ENCODE peak calls at places on chromosomes 1 and 21, in seven cellular contexts. T, Q, U, Y, S, E and I are unnamed samples.
A peak's percentile ranks its signal among the peaks of the same experiment; 100 is the strongest.

GRCh38 chr1:13797397-13797796 is 97.4 kb downstream of the PRDM2 start:
- DNase-seq in T (no peak), Q (no peak), U (no peak), Y (no peak), S (no peak), E (peak; percentile 45), I (no peak)

GRCh38 chr1:75908717-75909152 is 23.5 kb downstream of the ASB17 start:
- DNase-seq in T (peak; percentile 54), Q (peak; percentile 71), U (peak; percentile 35), Y (peak; percentile 50), S (peak; percentile 12), E (peak; percentile 62), I (peak; percentile 45)

GRCh38 chr1:185300152-185300551 is 16.9 kb downstream of the IVNS1ABP start:
- DNase-seq in T (no peak), Q (no peak), U (no peak), Y (no peak), S (no peak), E (no peak), I (no peak)

GRCh38 chr1:8094481-8095241 is 68.6 kb upstream of the ERRFI1 start:
- DNase-seq in T (peak; percentile 96), Q (peak; percentile 78), U (peak; percentile 64), Y (peak; percentile 90), S (no peak), E (no peak), I (peak; percentile 92)

GRCh38 chr1:180269848-180270766 is 40.0 kb downstream of the LHX4 start:
- DNase-seq in T (no peak), Q (peak; percentile 16), U (no peak), Y (no peak), S (no peak), E (no peak), I (no peak)

GRCh38 chr1:1173061-1173792 is 453 bp upstream of the TTLL10 start:
- DNase-seq in T (no peak), Q (no peak), U (no peak), Y (no peak), S (no peak), E (no peak), I (no peak)

GRCh38 chr1:36349241-36349671 is 25.8 kb upstream of the EVA1B start:
- DNase-seq in T (peak; percentile 79), Q (no peak), U (peak; percentile 61), Y (peak; percentile 64), S (no peak), E (no peak), I (peak; percentile 53)

GRCh38 chr1:7613851-7614205 is 157.3 kb upstream of the VAMP3 start:
- DNase-seq in T (no peak), Q (no peak), U (no peak), Y (no peak), S (no peak), E (no peak), I (no peak)

GRCh38 chr1:181485276-181486097 is 2.2 kb downstream of the CACNA1E start:
- DNase-seq in T (no peak), Q (no peak), U (no peak), Y (no peak), S (no peak), E (peak; percentile 11), I (no peak)

GRCh38 chr1:145846191-145846590 is 761 bp downstream of the NUDT17 start:
- DNase-seq in T (peak; percentile 41), Q (peak; percentile 43), U (no peak), Y (peak; percentile 31), S (no peak), E (peak; percentile 67), I (peak; percentile 23)

GRCh38 chr1:152533327-152533938 is 19.2 kb downstream of the CRCT1 start:
- DNase-seq in T (peak; percentile 42), Q (peak; percentile 36), U (no peak), Y (peak; percentile 15), S (peak; percentile 4), E (peak; percentile 71), I (peak; percentile 2)

GRCh38 chr1:227901906-227902640 is 45.7 kb downstream of the WNT9A start:
- DNase-seq in T (peak; percentile 40), Q (peak; percentile 16), U (no peak), Y (peak; percentile 11), S (no peak), E (no peak), I (no peak)

GRCh38 chr1:9534953-9535352 is 4.3 kb upstream of the SLC25A33 start:
- DNase-seq in T (no peak), Q (no peak), U (no peak), Y (no peak), S (no peak), E (no peak), I (no peak)

GRCh38 chr1:114668784-114669561 is 876 bp downstream of the DENND2C start:
- DNase-seq in T (peak; percentile 67), Q (peak; percentile 13), U (peak; percentile 19), Y (peak; percentile 24), S (no peak), E (no peak), I (no peak)

GRCh38 chr1:86914998-86915736 is 732 bp downstream of the HS2ST1 start:
- DNase-seq in T (peak; percentile 53), Q (peak; percentile 55), U (peak; percentile 35), Y (peak; percentile 53), S (no peak), E (peak; percentile 70), I (peak; percentile 57)

GRCh38 chr1:152413909-152414308 is at the start of gene CRNN:
- DNase-seq in T (no peak), Q (no peak), U (no peak), Y (no peak), S (no peak), E (no peak), I (no peak)

GRCh38 chr1:9628541-9629444 is 22.7 kb upstream of the PIK3CD start:
- DNase-seq in T (no peak), Q (no peak), U (no peak), Y (no peak), S (no peak), E (no peak), I (no peak)

GRCh38 chr21:46457801-46458314 is 833 bp upstream of the DIP2A start:
- DNase-seq in T (peak; percentile 54), Q (peak; percentile 43), U (peak; percentile 42), Y (peak; percentile 40), S (no peak), E (peak; percentile 42), I (peak; percentile 59)

GRCh38 chr1:159996653-159997052 is 35.1 kb downstream of the PIGM start:
- DNase-seq in T (peak; percentile 89), Q (peak; percentile 83), U (peak; percentile 82), Y (peak; percentile 85), S (no peak), E (no peak), I (peak; percentile 6)

GRCh38 chr1:39036678-39037077 is 10.5 kb downstream of the NDUFS5 start:
- DNase-seq in T (no peak), Q (no peak), U (no peak), Y (no peak), S (no peak), E (no peak), I (no peak)
- TF ChIP-seq CTCF in T (no peak), Q (no peak), U (no peak), Y (no peak), S (no peak), E (no peak), I (no peak)

DNA sequence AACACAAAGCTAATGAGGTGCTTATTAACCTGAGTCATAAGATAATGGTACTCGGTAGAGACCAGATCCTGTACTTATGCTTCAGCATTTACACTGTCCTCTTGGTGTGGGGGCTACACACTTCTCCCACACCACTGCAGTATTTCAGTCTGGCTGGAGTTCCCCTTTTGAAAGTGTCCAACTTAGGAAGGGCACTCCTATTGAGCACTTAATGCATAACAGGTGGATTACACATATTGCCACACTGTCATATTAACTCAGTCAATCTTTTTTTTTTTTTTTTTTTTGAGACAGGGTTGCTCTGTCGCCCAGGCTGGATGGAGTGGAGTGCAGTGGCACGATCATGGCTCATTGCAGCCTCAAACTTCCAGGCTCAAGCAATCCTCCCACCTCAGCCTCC is 1.5 kb downstream of the GPATCH4 start:
- DNase-seq in T (peak; percentile 22), Q (no peak), U (no peak), Y (no peak), S (no peak), E (peak; percentile 41), I (no peak)
- TF ChIP-seq CTCF in T (peak; percentile 1), Q (no peak), U (no peak), Y (peak; percentile 14), S (no peak), E (no peak), I (no peak)

DNA sequence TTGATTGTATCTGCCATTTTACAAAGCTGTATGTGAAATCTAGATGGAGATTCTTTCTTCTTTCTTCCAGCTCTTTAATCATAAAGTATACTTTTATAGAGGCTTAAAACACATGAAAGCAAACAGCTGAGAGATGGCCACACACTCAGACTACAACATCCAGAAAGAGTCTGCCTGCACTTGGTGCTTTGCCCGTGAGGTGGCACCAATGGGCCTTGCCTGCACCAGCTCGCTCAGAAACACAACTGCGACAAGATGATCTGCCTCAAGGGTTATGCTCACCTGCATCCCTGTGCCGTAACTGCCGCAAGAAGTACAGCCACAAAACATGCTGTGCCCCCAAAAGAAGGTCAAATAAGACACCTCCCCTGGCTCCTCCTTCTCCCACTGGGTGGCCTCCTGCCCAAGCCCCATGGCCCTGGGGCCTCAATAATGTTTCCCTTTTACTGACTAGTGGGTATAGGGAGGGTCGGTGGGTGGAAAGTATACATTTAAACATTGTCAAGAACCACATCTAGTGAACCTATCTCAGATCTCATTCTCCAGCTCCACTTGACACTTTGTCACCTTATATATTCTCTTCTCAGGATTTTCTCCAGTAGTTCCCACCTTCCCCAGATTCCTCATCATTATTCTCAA is 66.7 kb upstream of the ANGPTL3 start:
- DNase-seq in T (peak; percentile 9), Q (peak; percentile 63), U (peak; percentile 19), Y (peak; percentile 40), S (peak; percentile 10), E (peak; percentile 37), I (peak; percentile 42)
- TF ChIP-seq CTCF in T (peak; percentile 32), Q (peak; percentile 69), U (peak; percentile 65), Y (peak; percentile 56), S (peak; percentile 81), E (peak; percentile 60), I (peak; percentile 75)

DNA sequence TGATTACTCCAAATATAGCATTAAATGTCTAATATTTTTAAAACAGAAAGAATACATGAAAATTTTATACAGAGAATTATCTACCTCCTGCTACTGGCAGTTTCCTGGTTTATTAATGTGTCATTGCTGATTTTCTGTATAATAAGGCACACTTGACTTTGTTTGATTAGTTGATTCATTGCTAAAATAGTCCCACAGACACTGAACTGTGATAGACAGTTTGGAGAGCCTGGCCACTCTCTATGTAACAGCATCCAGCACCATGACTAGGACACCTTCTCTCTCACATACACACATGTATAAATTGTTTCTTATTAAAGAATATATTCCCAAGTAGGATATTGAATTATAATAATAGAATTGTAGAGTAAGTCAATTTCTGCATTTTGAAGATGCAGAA is 368.5 kb upstream of the SNX7 start:
- DNase-seq in T (no peak), Q (no peak), U (no peak), Y (no peak), S (no peak), E (no peak), I (no peak)
- TF ChIP-seq CTCF in T (no peak), Q (no peak), U (no peak), Y (no peak), S (no peak), E (no peak), I (no peak)

GRCh38 chr1:166089804-166090203 is 77.0 kb downstream of the FAM78B start:
- DNase-seq in T (no peak), Q (no peak), U (no peak), Y (no peak), S (no peak), E (peak; percentile 38), I (no peak)
- TF ChIP-seq CTCF in T (no peak), Q (no peak), U (no peak), Y (no peak), S (no peak), E (no peak), I (no peak)

GRCh38 chr21:39406065-39406464 is 39.5 kb downstream of the LCA5L start:
- DNase-seq in T (no peak), Q (no peak), U (no peak), Y (no peak), S (no peak), E (no peak), I (no peak)
- TF ChIP-seq CTCF in T (no peak), Q (no peak), U (no peak), Y (no peak), S (no peak), E (no peak), I (no peak)